ENCODE peak calls at places on chromosomes 12 and 14, in four cellular contexts. One of them, this sample, is unnamed.

GRCh38 chr12:47736877-47737676 is 11.8 kb upstream of the ENDOU start:
- DNase-seq in activated CD8-positive, alpha-beta memory T cell treated with anti-CD3 and anti-CD28 coated beads for 4 hours: no peak
- DNase-seq in cortex of kidney: no peak
- DNase-seq in NCI-H1105: no peak
- DNase-seq in this sample: no peak

GRCh38 chr14:101557811-101558738 is 3.2 kb upstream of the DIO3 start:
- DNase-seq in activated CD8-positive, alpha-beta memory T cell treated with anti-CD3 and anti-CD28 coated beads for 4 hours: no peak
- DNase-seq in cortex of kidney: no peak
- DNase-seq in NCI-H1105: no peak
- DNase-seq in this sample: no peak

GRCh38 chr14:105065280-105066228 is at the start of gene GPR132:
- DNase-seq in activated CD8-positive, alpha-beta memory T cell treated with anti-CD3 and anti-CD28 coated beads for 4 hours: peak
- DNase-seq in cortex of kidney: no peak
- DNase-seq in NCI-H1105: no peak
- DNase-seq in this sample: no peak

GRCh38 chr12:3158851-3159465 is 81.8 kb downstream of the TSPAN9 start:
- DNase-seq in activated CD8-positive, alpha-beta memory T cell treated with anti-CD3 and anti-CD28 coated beads for 4 hours: no peak
- DNase-seq in cortex of kidney: no peak
- DNase-seq in NCI-H1105: no peak
- DNase-seq in this sample: no peak

GRCh38 chr12:67038486-67038885 is 230.7 kb upstream of the CAND1 start:
- DNase-seq in activated CD8-positive, alpha-beta memory T cell treated with anti-CD3 and anti-CD28 coated beads for 4 hours: no peak
- DNase-seq in cortex of kidney: no peak
- DNase-seq in NCI-H1105: no peak
- DNase-seq in this sample: no peak

GRCh38 chr14:75952489-75952888 is 29.3 kb downstream of the TGFB3 start:
- DNase-seq in activated CD8-positive, alpha-beta memory T cell treated with anti-CD3 and anti-CD28 coated beads for 4 hours: no peak
- DNase-seq in cortex of kidney: no peak
- DNase-seq in NCI-H1105: no peak
- DNase-seq in this sample: no peak

GRCh38 chr12:26204612-26205289 is 9.4 kb downstream of the SSPN start:
- DNase-seq in activated CD8-positive, alpha-beta memory T cell treated with anti-CD3 and anti-CD28 coated beads for 4 hours: no peak
- DNase-seq in cortex of kidney: no peak
- DNase-seq in NCI-H1105: no peak
- DNase-seq in this sample: no peak

GRCh38 chr14:75647650-75648049 is 13.0 kb downstream of the ERG28 start:
- DNase-seq in activated CD8-positive, alpha-beta memory T cell treated with anti-CD3 and anti-CD28 coated beads for 4 hours: no peak
- DNase-seq in cortex of kidney: no peak
- DNase-seq in NCI-H1105: no peak
- DNase-seq in this sample: no peak

GRCh38 chr14:75335588-75335987 is 57.0 kb downstream of the FOS start:
- DNase-seq in activated CD8-positive, alpha-beta memory T cell treated with anti-CD3 and anti-CD28 coated beads for 4 hours: no peak
- DNase-seq in cortex of kidney: no peak
- DNase-seq in NCI-H1105: peak
- DNase-seq in this sample: no peak

GRCh38 chr12:119942386-119942785 is 46.6 kb upstream of the BICDL1 start:
- DNase-seq in activated CD8-positive, alpha-beta memory T cell treated with anti-CD3 and anti-CD28 coated beads for 4 hours: no peak
- DNase-seq in cortex of kidney: no peak
- DNase-seq in NCI-H1105: no peak
- DNase-seq in this sample: no peak

GRCh38 chr14:58749066-58749669 is 111.4 kb downstream of the DACT1 start:
- DNase-seq in activated CD8-positive, alpha-beta memory T cell treated with anti-CD3 and anti-CD28 coated beads for 4 hours: no peak
- DNase-seq in cortex of kidney: no peak
- DNase-seq in NCI-H1105: peak
- DNase-seq in this sample: peak

GRCh38 chr14:57495409-57495808 is 1.8 kb upstream of the CCDC198 start:
- DNase-seq in activated CD8-positive, alpha-beta memory T cell treated with anti-CD3 and anti-CD28 coated beads for 4 hours: no peak
- DNase-seq in cortex of kidney: no peak
- DNase-seq in NCI-H1105: no peak
- DNase-seq in this sample: no peak

GRCh38 chr12:115799610-115800009 is 477.9 kb downstream of the MED13L start:
- DNase-seq in activated CD8-positive, alpha-beta memory T cell treated with anti-CD3 and anti-CD28 coated beads for 4 hours: no peak
- DNase-seq in cortex of kidney: no peak
- DNase-seq in NCI-H1105: no peak
- DNase-seq in this sample: no peak

GRCh38 chr12:107557589-107558100 is 128.0 kb upstream of the PWP1 start:
- DNase-seq in activated CD8-positive, alpha-beta memory T cell treated with anti-CD3 and anti-CD28 coated beads for 4 hours: no peak
- DNase-seq in cortex of kidney: no peak
- DNase-seq in NCI-H1105: no peak
- DNase-seq in this sample: no peak

GRCh38 chr14:65824285-65824977 is 411.9 kb downstream of the FUT8 start:
- DNase-seq in activated CD8-positive, alpha-beta memory T cell treated with anti-CD3 and anti-CD28 coated beads for 4 hours: peak
- DNase-seq in cortex of kidney: no peak
- DNase-seq in NCI-H1105: peak
- DNase-seq in this sample: peak

GRCh38 chr12:87678453-87678852 is 350.7 kb downstream of the C12orf50 start:
- DNase-seq in activated CD8-positive, alpha-beta memory T cell treated with anti-CD3 and anti-CD28 coated beads for 4 hours: no peak
- DNase-seq in cortex of kidney: no peak
- DNase-seq in NCI-H1105: no peak
- DNase-seq in this sample: no peak

GRCh38 chr14:100891501-100892445 is 11.7 kb downstream of the RTL1 start:
- DNase-seq in activated CD8-positive, alpha-beta memory T cell treated with anti-CD3 and anti-CD28 coated beads for 4 hours: no peak
- DNase-seq in cortex of kidney: no peak
- DNase-seq in NCI-H1105: no peak
- DNase-seq in this sample: no peak

GRCh38 chr12:51868821-51869489 is 18.9 kb upstream of the ANKRD33 start:
- DNase-seq in activated CD8-positive, alpha-beta memory T cell treated with anti-CD3 and anti-CD28 coated beads for 4 hours: no peak
- DNase-seq in cortex of kidney: no peak
- DNase-seq in NCI-H1105: no peak
- DNase-seq in this sample: no peak

GRCh38 chr12:85784096-85784720 is 52.0 kb downstream of the RASSF9 start:
- DNase-seq in activated CD8-positive, alpha-beta memory T cell treated with anti-CD3 and anti-CD28 coated beads for 4 hours: no peak
- DNase-seq in cortex of kidney: no peak
- DNase-seq in NCI-H1105: peak
- DNase-seq in this sample: no peak

GRCh38 chr14:66009104-66009503 is 477.1 kb upstream of the CCDC196 start:
- DNase-seq in activated CD8-positive, alpha-beta memory T cell treated with anti-CD3 and anti-CD28 coated beads for 4 hours: no peak
- DNase-seq in cortex of kidney: no peak
- DNase-seq in NCI-H1105: no peak
- DNase-seq in this sample: no peak

This sample was measured in NCI-H1417.